ENCODE peak calls at places on chromosomes 2 and 18, in ten cellular contexts. One of them, this sample, is unnamed.
A peak's percentile ranks its signal among the peaks of the same experiment; 100 is the strongest.

GRCh38 chr2:28348149-28348567 is 44.5 kb upstream of the FOSL2 start:
- DNase-seq in ACHN: no peak
- DNase-seq in T-helper 2 cell treated with Interferon-gamma antibody and Interleukin-4, amounts not matched to agents 5 μg/mL and 100 μg/mL, for 36 hours: peak; percentile 43
- DNase-seq in NCI-H1105 treated with DMSO at 0.1 percent for 48 hours: no peak
- DNase-seq in putamen: no peak
- DNase-seq in epithelial cell of prostate: no peak
- DNase-seq in KBM-7: no peak
- DNase-seq in stimulated activated CD4-positive, alpha-beta T cell treated with anti-CD3 and anti-CD28 coated beads, Interleukin-2, amount 100 ng/mL, for 24 hours: peak; percentile 43
- DNase-seq in EH: no peak
- DNase-seq in stimulated activated effector memory CD8-positive, alpha-beta T cell treated with anti-CD3 and anti-CD28 coated beads, Interleukin-12 subunit alpha, Interleukin-12 subunit beta, amount 100 ng/mL, for 72 hours: peak; percentile 79
- DNase-seq in this sample: no peak

GRCh38 chr2:64414736-64415435 is 39.1 kb upstream of the LGALSL start:
- DNase-seq in NCI-H1105 treated with DMSO at 0.1 percent for 48 hours: no peak
- DNase-seq in T-helper 2 cell treated with Interferon-gamma antibody and Interleukin-4, amounts not matched to agents 5 μg/mL and 100 μg/mL, for 36 hours: no peak
- DNase-seq in putamen: no peak
- DNase-seq in KBM-7: no peak
- DNase-seq in epithelial cell of prostate: no peak
- DNase-seq in stimulated activated effector memory CD8-positive, alpha-beta T cell treated with anti-CD3 and anti-CD28 coated beads, Interleukin-12 subunit alpha, Interleukin-12 subunit beta, amount 100 ng/mL, for 72 hours: no peak
- DNase-seq in stimulated activated CD4-positive, alpha-beta T cell treated with anti-CD3 and anti-CD28 coated beads, Interleukin-2, amount 100 ng/mL, for 24 hours: no peak
- DNase-seq in EH: no peak
- DNase-seq in ACHN: no peak
- DNase-seq in this sample: no peak

GRCh38 chr2:62760555-62760954 is 55.0 kb downstream of the EHBP1 start:
- DNase-seq in EH: peak; percentile 68
- DNase-seq in T-helper 2 cell treated with Interferon-gamma antibody and Interleukin-4, amounts not matched to agents 5 μg/mL and 100 μg/mL, for 36 hours: no peak
- DNase-seq in putamen: no peak
- DNase-seq in ACHN: peak; percentile 13
- DNase-seq in epithelial cell of prostate: no peak
- DNase-seq in stimulated activated CD4-positive, alpha-beta T cell treated with anti-CD3 and anti-CD28 coated beads, Interleukin-2, amount 100 ng/mL, for 24 hours: no peak
- DNase-seq in NCI-H1105 treated with DMSO at 0.1 percent for 48 hours: no peak
- DNase-seq in KBM-7: no peak
- DNase-seq in stimulated activated effector memory CD8-positive, alpha-beta T cell treated with anti-CD3 and anti-CD28 coated beads, Interleukin-12 subunit alpha, Interleukin-12 subunit beta, amount 100 ng/mL, for 72 hours: no peak
- DNase-seq in this sample: peak; percentile 78

GRCh38 chr2:26095758-26096157 is 61.9 kb downstream of the RAB10 start:
- DNase-seq in EH: no peak
- DNase-seq in ACHN: no peak
- DNase-seq in epithelial cell of prostate: no peak
- DNase-seq in putamen: no peak
- DNase-seq in stimulated activated CD4-positive, alpha-beta T cell treated with anti-CD3 and anti-CD28 coated beads, Interleukin-2, amount 100 ng/mL, for 24 hours: no peak
- DNase-seq in NCI-H1105 treated with DMSO at 0.1 percent for 48 hours: no peak
- DNase-seq in stimulated activated effector memory CD8-positive, alpha-beta T cell treated with anti-CD3 and anti-CD28 coated beads, Interleukin-12 subunit alpha, Interleukin-12 subunit beta, amount 100 ng/mL, for 72 hours: no peak
- DNase-seq in T-helper 2 cell treated with Interferon-gamma antibody and Interleukin-4, amounts not matched to agents 5 μg/mL and 100 μg/mL, for 36 hours: no peak
- DNase-seq in KBM-7: no peak
- DNase-seq in this sample: no peak

GRCh38 chr2:226970362-226970761 is 134.5 kb downstream of the RHBDD1 start:
- DNase-seq in epithelial cell of prostate: no peak
- DNase-seq in T-helper 2 cell treated with Interferon-gamma antibody and Interleukin-4, amounts not matched to agents 5 μg/mL and 100 μg/mL, for 36 hours: no peak
- DNase-seq in stimulated activated CD4-positive, alpha-beta T cell treated with anti-CD3 and anti-CD28 coated beads, Interleukin-2, amount 100 ng/mL, for 24 hours: no peak
- DNase-seq in NCI-H1105 treated with DMSO at 0.1 percent for 48 hours: no peak
- DNase-seq in stimulated activated effector memory CD8-positive, alpha-beta T cell treated with anti-CD3 and anti-CD28 coated beads, Interleukin-12 subunit alpha, Interleukin-12 subunit beta, amount 100 ng/mL, for 72 hours: no peak
- DNase-seq in KBM-7: no peak
- DNase-seq in ACHN: no peak
- DNase-seq in EH: no peak
- DNase-seq in putamen: no peak
- DNase-seq in this sample: no peak

GRCh38 chr2:7997279-7997678 is 684.6 kb upstream of the ID2 start:
- DNase-seq in T-helper 2 cell treated with Interferon-gamma antibody and Interleukin-4, amounts not matched to agents 5 μg/mL and 100 μg/mL, for 36 hours: no peak
- DNase-seq in KBM-7: no peak
- DNase-seq in stimulated activated CD4-positive, alpha-beta T cell treated with anti-CD3 and anti-CD28 coated beads, Interleukin-2, amount 100 ng/mL, for 24 hours: no peak
- DNase-seq in epithelial cell of prostate: no peak
- DNase-seq in stimulated activated effector memory CD8-positive, alpha-beta T cell treated with anti-CD3 and anti-CD28 coated beads, Interleukin-12 subunit alpha, Interleukin-12 subunit beta, amount 100 ng/mL, for 72 hours: peak; percentile 4
- DNase-seq in NCI-H1105 treated with DMSO at 0.1 percent for 48 hours: no peak
- DNase-seq in putamen: no peak
- DNase-seq in EH: no peak
- DNase-seq in ACHN: no peak
- DNase-seq in this sample: no peak

GRCh38 chr18:4283746-4284291 is 171.3 kb downstream of the DLGAP1 start:
- DNase-seq in NCI-H1105 treated with DMSO at 0.1 percent for 48 hours: no peak
- DNase-seq in ACHN: no peak
- DNase-seq in KBM-7: no peak
- DNase-seq in EH: no peak
- DNase-seq in T-helper 2 cell treated with Interferon-gamma antibody and Interleukin-4, amounts not matched to agents 5 μg/mL and 100 μg/mL, for 36 hours: no peak
- DNase-seq in epithelial cell of prostate: no peak
- DNase-seq in stimulated activated CD4-positive, alpha-beta T cell treated with anti-CD3 and anti-CD28 coated beads, Interleukin-2, amount 100 ng/mL, for 24 hours: no peak
- DNase-seq in stimulated activated effector memory CD8-positive, alpha-beta T cell treated with anti-CD3 and anti-CD28 coated beads, Interleukin-12 subunit alpha, Interleukin-12 subunit beta, amount 100 ng/mL, for 72 hours: no peak
- DNase-seq in putamen: no peak
- DNase-seq in this sample: no peak

GRCh38 chr2:237227190-237227988 is 141.7 kb downstream of the COPS8 start:
- DNase-seq in stimulated activated CD4-positive, alpha-beta T cell treated with anti-CD3 and anti-CD28 coated beads, Interleukin-2, amount 100 ng/mL, for 24 hours: peak; percentile 21
- DNase-seq in NCI-H1105 treated with DMSO at 0.1 percent for 48 hours: no peak
- DNase-seq in ACHN: peak; percentile 99
- DNase-seq in KBM-7: no peak
- DNase-seq in EH: peak; percentile 96
- DNase-seq in epithelial cell of prostate: peak; percentile 76
- DNase-seq in putamen: no peak
- DNase-seq in stimulated activated effector memory CD8-positive, alpha-beta T cell treated with anti-CD3 and anti-CD28 coated beads, Interleukin-12 subunit alpha, Interleukin-12 subunit beta, amount 100 ng/mL, for 72 hours: no peak
- DNase-seq in T-helper 2 cell treated with Interferon-gamma antibody and Interleukin-4, amounts not matched to agents 5 μg/mL and 100 μg/mL, for 36 hours: peak; percentile 64
- DNase-seq in this sample: peak; percentile 97

GRCh38 chr18:48889115-48889941 is 61.4 kb downstream of the SMAD7 start:
- DNase-seq in EH: no peak
- DNase-seq in epithelial cell of prostate: no peak
- DNase-seq in stimulated activated effector memory CD8-positive, alpha-beta T cell treated with anti-CD3 and anti-CD28 coated beads, Interleukin-12 subunit alpha, Interleukin-12 subunit beta, amount 100 ng/mL, for 72 hours: no peak
- DNase-seq in KBM-7: no peak
- DNase-seq in stimulated activated CD4-positive, alpha-beta T cell treated with anti-CD3 and anti-CD28 coated beads, Interleukin-2, amount 100 ng/mL, for 24 hours: no peak
- DNase-seq in ACHN: no peak
- DNase-seq in putamen: no peak
- DNase-seq in NCI-H1105 treated with DMSO at 0.1 percent for 48 hours: no peak
- DNase-seq in T-helper 2 cell treated with Interferon-gamma antibody and Interleukin-4, amounts not matched to agents 5 μg/mL and 100 μg/mL, for 36 hours: no peak
- DNase-seq in this sample: no peak

GRCh38 chr2:145751634-145752033 is 1231.7 kb upstream of the ZEB2 start:
- DNase-seq in KBM-7: peak; percentile 58
- DNase-seq in putamen: peak; percentile 19
- DNase-seq in NCI-H1105 treated with DMSO at 0.1 percent for 48 hours: no peak
- DNase-seq in epithelial cell of prostate: no peak
- DNase-seq in ACHN: peak; percentile 14
- DNase-seq in T-helper 2 cell treated with Interferon-gamma antibody and Interleukin-4, amounts not matched to agents 5 μg/mL and 100 μg/mL, for 36 hours: no peak
- DNase-seq in stimulated activated CD4-positive, alpha-beta T cell treated with anti-CD3 and anti-CD28 coated beads, Interleukin-2, amount 100 ng/mL, for 24 hours: no peak
- DNase-seq in stimulated activated effector memory CD8-positive, alpha-beta T cell treated with anti-CD3 and anti-CD28 coated beads, Interleukin-12 subunit alpha, Interleukin-12 subunit beta, amount 100 ng/mL, for 72 hours: no peak
- DNase-seq in EH: peak; percentile 89
- DNase-seq in this sample: peak; percentile 60

GRCh38 chr2:162840598-162841246 is 2.2 kb upstream of the KCNH7 start:
- DNase-seq in EH: peak; percentile 43
- DNase-seq in stimulated activated CD4-positive, alpha-beta T cell treated with anti-CD3 and anti-CD28 coated beads, Interleukin-2, amount 100 ng/mL, for 24 hours: peak; percentile 2
- DNase-seq in NCI-H1105 treated with DMSO at 0.1 percent for 48 hours: no peak
- DNase-seq in KBM-7: peak; percentile 68
- DNase-seq in T-helper 2 cell treated with Interferon-gamma antibody and Interleukin-4, amounts not matched to agents 5 μg/mL and 100 μg/mL, for 36 hours: peak; percentile 6
- DNase-seq in stimulated activated effector memory CD8-positive, alpha-beta T cell treated with anti-CD3 and anti-CD28 coated beads, Interleukin-12 subunit alpha, Interleukin-12 subunit beta, amount 100 ng/mL, for 72 hours: no peak
- DNase-seq in epithelial cell of prostate: peak; percentile 44
- DNase-seq in putamen: peak; percentile 35
- DNase-seq in ACHN: peak; percentile 85
- DNase-seq in this sample: peak; percentile 38

GRCh38 chr2:20561703-20562454 is 89.0 kb downstream of the HS1BP3 start:
- DNase-seq in T-helper 2 cell treated with Interferon-gamma antibody and Interleukin-4, amounts not matched to agents 5 μg/mL and 100 μg/mL, for 36 hours: no peak
- DNase-seq in putamen: no peak
- DNase-seq in NCI-H1105 treated with DMSO at 0.1 percent for 48 hours: no peak
- DNase-seq in stimulated activated effector memory CD8-positive, alpha-beta T cell treated with anti-CD3 and anti-CD28 coated beads, Interleukin-12 subunit alpha, Interleukin-12 subunit beta, amount 100 ng/mL, for 72 hours: no peak
- DNase-seq in KBM-7: no peak
- DNase-seq in EH: peak; percentile 87
- DNase-seq in epithelial cell of prostate: no peak
- DNase-seq in stimulated activated CD4-positive, alpha-beta T cell treated with anti-CD3 and anti-CD28 coated beads, Interleukin-2, amount 100 ng/mL, for 24 hours: no peak
- DNase-seq in ACHN: no peak
- DNase-seq in this sample: peak; percentile 81